ENCODE peak calls at places on chromosomes 11 and 22, in six cellular contexts. H is KBM-7, K is fibroblast of lung, D is neuronal stem cell, X is fibroblast of the aortic adventitia, B is NCI-H82. C is an unnamed sample.

GRCh38 chr11:67301951-67302516 is 1.3 kb upstream of the SSH3 start:
- DNase-seq in B (peak; percentile 78), D (no peak), H (no peak), X (no peak), K (peak; percentile 32), C (no peak)

GRCh38 chr11:120326845-120327281 is 1.8 kb downstream of the TLCD5 start:
- DNase-seq in X (no peak), H (no peak), B (no peak), D (no peak), K (peak; percentile 62), C (no peak)

GRCh38 chr22:27386186-27386585 is 415.4 kb downstream of the MN1 start:
- DNase-seq in H (no peak), D (no peak), X (no peak), B (peak; percentile 3), K (no peak), C (no peak)

GRCh38 chr11:69485337-69486041 is 4.0 kb downstream of the LINC01488 start:
- DNase-seq in D (no peak), K (no peak), B (no peak), H (no peak), X (no peak), C (no peak)

GRCh38 chr22:36486619-36487384 is 5.4 kb upstream of the TXN2 start:
- DNase-seq in B (peak; percentile 66), K (peak; percentile 47), X (peak; percentile 56), D (no peak), H (peak; percentile 72), C (no peak)

GRCh38 chr11:64757549-64758329 is 2.0 kb downstream of the PYGM start:
- DNase-seq in K (no peak), D (no peak), X (no peak), B (no peak), H (no peak), C (no peak)

GRCh38 chr22:39244496-39245129 is at the start of gene PDGFB:
- DNase-seq in X (no peak), K (no peak), H (no peak), D (no peak), B (no peak), C (no peak)

GRCh38 chr22:35477911-35478582 is 62.6 kb upstream of the RASD2 start:
- DNase-seq in H (peak; percentile 94), B (peak; percentile 82), X (peak; percentile 81), K (peak; percentile 83), D (no peak), C (peak; percentile 40)

GRCh38 chr22:19678949-19679348 is 35.4 kb upstream of the SEPTIN5 start:
- DNase-seq in H (no peak), X (no peak), D (no peak), K (no peak), B (no peak), C (no peak)

GRCh38 chr11:2216400-2217064 is 44.9 kb upstream of the TH start:
- DNase-seq in B (no peak), K (no peak), X (no peak), D (no peak), H (no peak), C (no peak)

GRCh38 chr11:9201372-9202162 is 63.6 kb downstream of the DENND5A start:
- DNase-seq in H (no peak), X (no peak), D (no peak), K (no peak), B (no peak), C (no peak)

GRCh38 chr11:106624377-106624776 is 393.9 kb downstream of the GUCY1A2 start:
- DNase-seq in B (no peak), D (no peak), H (no peak), K (peak; percentile 26), X (no peak), C (no peak)

GRCh38 chr11:58671946-58672345 is 49.5 kb downstream of the CNTF start:
- DNase-seq in D (no peak), B (no peak), X (no peak), K (no peak), H (no peak), C (no peak)